ENCODE peak calls at places on chromosomes 11 and 22, in six cellular contexts. R, M, D, W, P and S are unnamed samples.

GRCh38 chr11:19772480-19772879 is 59.8 kb downstream of the NAV2 start:
- DNase-seq in R (no peak), M (no peak), D (no peak), W (no peak), P (no peak), S (no peak)

GRCh38 chr22:39103431-39103830 is 6.4 kb downstream of the APOBEC3H start:
- DNase-seq in R (no peak), M (no peak), D (no peak), W (no peak), P (no peak), S (no peak)

GRCh38 chr11:110587129-110587528 is 125.1 kb downstream of the ARHGAP20 start:
- DNase-seq in R (no peak), M (no peak), D (no peak), W (no peak), P (no peak), S (no peak)

GRCh38 chr22:27331526-27332281 is 469.9 kb downstream of the MN1 start:
- DNase-seq in R (peak), M (no peak), D (no peak), W (peak), P (peak), S (no peak)

GRCh38 chr22:37930270-37930951 is 23.0 kb downstream of the C22orf23 start:
- DNase-seq in R (peak), M (peak), D (no peak), W (no peak), P (no peak), S (peak)

GRCh38 chr11:45335434-45335833 is 49.3 kb upstream of the SYT13 start:
- DNase-seq in R (no peak), M (no peak), D (no peak), W (no peak), P (no peak), S (no peak)

GRCh38 chr11:72244317-72245231 is 598 bp upstream of the PHOX2A start:
- DNase-seq in R (no peak), M (no peak), D (no peak), W (no peak), P (no peak), S (no peak)

GRCh38 chr22:37218771-37219411 is 6.6 kb upstream of the SSTR3 start:
- DNase-seq in R (no peak), M (peak), D (no peak), W (no peak), P (no peak), S (peak)

GRCh38 chr22:25232301-25232700 is 12.9 kb downstream of the CRYBB2 start:
- DNase-seq in R (peak), M (no peak), D (no peak), W (no peak), P (no peak), S (no peak)

GRCh38 chr11:13223112-13223511 is 54.5 kb upstream of the BMAL1 start:
- DNase-seq in R (no peak), M (no peak), D (no peak), W (no peak), P (no peak), S (no peak)

GRCh38 chr11:9138612-9139579 is 47.5 kb upstream of the SCUBE2 start:
- DNase-seq in R (peak), M (peak), D (no peak), W (peak), P (peak), S (no peak)

GRCh38 chr11:76782526-76783293 is 446 bp upstream of the TSKU start:
- DNase-seq in R (peak), M (peak), D (peak), W (peak), P (peak), S (peak)

GRCh38 chr22:48699531-48699930 is 1128.1 kb downstream of the BRD1 start:
- DNase-seq in R (no peak), M (no peak), D (no peak), W (no peak), P (no peak), S (no peak)

GRCh38 chr22:45667486-45667885 is 4.1 kb upstream of the ATXN10 start:
- DNase-seq in R (no peak), M (no peak), D (no peak), W (no peak), P (no peak), S (peak)

GRCh38 chr11:27930946-27931345 is 177.0 kb downstream of the KIF18A start:
- DNase-seq in R (no peak), M (no peak), D (no peak), W (no peak), P (no peak), S (no peak)

GRCh38 chr11:92413757-92414513 is 189.3 kb downstream of the FAT3 start:
- DNase-seq in R (no peak), M (no peak), D (no peak), W (no peak), P (no peak), S (no peak)

GRCh38 chr11:117220999-117221774 is 10.7 kb downstream of the PCSK7 start:
- DNase-seq in R (peak), M (no peak), D (no peak), W (no peak), P (no peak), S (no peak)

GRCh38 chr22:20155330-20156041 is 4.6 kb upstream of the CCDC188 start:
- DNase-seq in R (peak), M (no peak), D (no peak), W (no peak), P (no peak), S (peak)

GRCh38 chr11:113874920-113875413 is 405 bp downstream of the USP28 start:
- DNase-seq in R (peak), M (peak), D (peak), W (no peak), P (no peak), S (no peak)